ENCODE peak calls at places on chromosomes 12 and 14, in seven cellular contexts. G is psoas muscle; U is body of pancreas; Y is tibial artery; C is sigmoid colon; E is CD4-positive, alpha-beta T cell; I is AG04449. M is an unnamed sample.

GRCh38 chr14:52834440-52834842 is 43.0 kb upstream of the GNPNAT1 start:
- DNase-seq in I (peak), G (no peak), Y (no peak), E (no peak), C (no peak), U (no peak), M (no peak)

GRCh38 chr12:27619308-27619707 is 76.9 kb upstream of the REP15 start:
- DNase-seq in U (no peak), G (no peak), Y (no peak), C (no peak), E (no peak), I (no peak), M (no peak)

GRCh38 chr12:27178723-27179398 is 65.2 kb upstream of the STK38L start:
- DNase-seq in U (no peak), C (no peak), I (no peak), E (no peak), G (no peak), Y (no peak), M (no peak)

GRCh38 chr14:20278414-20278813 is 27.3 kb downstream of the TTC5 start:
- DNase-seq in E (no peak), Y (no peak), I (no peak), U (no peak), G (no peak), C (no peak), M (no peak)

GRCh38 chr12:102765736-102766135 is 151.3 kb downstream of the PAH start:
- DNase-seq in G (no peak), C (no peak), Y (no peak), U (no peak), E (no peak), I (no peak), M (no peak)

GRCh38 chr14:81673930-81674329 is 140.3 kb upstream of the SEL1L start:
- DNase-seq in C (no peak), I (no peak), G (no peak), U (no peak), Y (no peak), E (no peak), M (no peak)

GRCh38 chr12:29191267-29191889 is 42.3 kb downstream of the FAR2 start:
- DNase-seq in Y (no peak), U (no peak), C (no peak), E (no peak), I (no peak), G (no peak), M (no peak)

GRCh38 chr14:29926701-29927595 is 699 bp downstream of the PRKD1 start:
- DNase-seq in G (peak), E (no peak), I (no peak), Y (peak), C (peak), U (peak), M (peak)

GRCh38 chr14:76782885-76783566 is 21.8 kb downstream of the VASH1 start:
- DNase-seq in I (no peak), E (no peak), U (peak), Y (no peak), C (no peak), G (no peak), M (peak)

GRCh38 chr12:753401-754237 is 1.2 kb downstream of the WNK1 start:
- DNase-seq in U (peak), Y (peak), C (peak), I (no peak), E (peak), G (peak), M (peak)

GRCh38 chr14:39267592-39268112 is 33.9 kb downstream of the MIA2 start:
- DNase-seq in U (no peak), I (no peak), E (no peak), G (no peak), Y (no peak), C (no peak), M (no peak)

GRCh38 chr14:80762829-80763228 is 178.7 kb downstream of the CEP128 start:
- DNase-seq in G (no peak), I (no peak), C (no peak), Y (no peak), U (no peak), E (no peak), M (no peak)

GRCh38 chr14:65502676-65503124 is 90.2 kb downstream of the FUT8 start:
- DNase-seq in U (no peak), C (no peak), G (no peak), Y (no peak), E (no peak), I (peak), M (peak)

DNA sequence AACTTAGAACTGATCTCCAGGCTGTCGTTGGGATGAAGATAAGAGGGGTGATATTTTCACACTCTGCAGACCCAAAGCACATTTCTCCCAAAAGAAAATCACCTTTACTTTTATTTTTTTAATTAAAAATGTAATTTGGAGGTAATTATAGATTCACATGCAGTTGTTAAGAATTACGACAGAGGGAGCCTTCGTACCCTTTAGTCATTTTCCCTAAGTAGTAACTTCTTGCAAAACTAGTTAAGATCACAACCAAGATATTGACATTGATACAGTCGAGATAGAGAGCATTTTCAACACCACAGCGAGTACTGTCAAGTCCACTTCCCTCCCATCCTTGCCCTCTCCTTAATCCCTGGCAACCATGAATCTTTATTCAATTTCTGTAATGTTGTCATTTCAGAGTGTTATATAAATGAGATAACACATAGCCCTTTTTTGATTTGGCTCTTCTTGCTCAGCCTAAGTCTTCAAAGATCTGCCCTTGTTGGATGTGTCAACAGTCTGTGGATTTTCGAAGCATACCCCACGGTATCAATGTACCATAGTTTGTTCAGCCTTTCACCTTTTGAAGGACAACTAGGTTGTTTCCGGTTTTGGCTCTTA is 39.6 kb downstream of the DNAH10 start:
- DNase-seq in G (no peak), E (no peak), C (no peak), I (no peak), U (no peak), Y (no peak), M (peak)
- TF ChIP-seq CTCF in G (peak), E (no peak), C (no peak), I (peak), U (no peak), Y (no peak), M (no peak)

DNA sequence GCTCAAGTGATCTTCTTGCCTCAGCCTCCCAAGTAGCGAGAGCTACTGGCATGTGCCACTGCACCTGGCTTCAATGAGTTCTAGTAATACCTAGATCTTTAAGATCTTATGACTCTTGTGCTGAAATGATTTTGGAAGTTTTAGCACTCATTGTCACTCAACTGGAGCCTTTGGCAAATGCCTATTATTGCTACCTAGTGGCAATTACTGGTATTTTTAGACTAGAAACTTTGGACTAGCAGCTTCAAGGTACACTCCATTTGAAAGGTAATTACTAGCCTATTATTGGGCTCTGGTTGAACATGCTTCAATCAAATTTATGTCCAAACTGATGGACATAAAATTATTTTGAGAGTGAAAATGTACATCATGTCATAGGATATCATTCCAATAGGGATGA is 80.7 kb upstream of the MUCL1 start:
- DNase-seq in Y (no peak), E (no peak), C (no peak), I (no peak), U (no peak), G (no peak), M (no peak)
- TF ChIP-seq CTCF in Y (no peak), E (no peak), C (no peak), I (no peak), U (no peak), G (no peak), M (no peak)

GRCh38 chr12:106791531-106791930 is 17.0 kb downstream of the RIC8B start:
- DNase-seq in I (no peak), G (no peak), E (no peak), Y (no peak), U (no peak), C (no peak), M (no peak)

GRCh38 chr12:106794369-106794768 is 19.9 kb downstream of the RIC8B start:
- DNase-seq in G (no peak), Y (no peak), U (no peak), I (no peak), C (no peak), E (no peak), M (no peak)

DNA sequence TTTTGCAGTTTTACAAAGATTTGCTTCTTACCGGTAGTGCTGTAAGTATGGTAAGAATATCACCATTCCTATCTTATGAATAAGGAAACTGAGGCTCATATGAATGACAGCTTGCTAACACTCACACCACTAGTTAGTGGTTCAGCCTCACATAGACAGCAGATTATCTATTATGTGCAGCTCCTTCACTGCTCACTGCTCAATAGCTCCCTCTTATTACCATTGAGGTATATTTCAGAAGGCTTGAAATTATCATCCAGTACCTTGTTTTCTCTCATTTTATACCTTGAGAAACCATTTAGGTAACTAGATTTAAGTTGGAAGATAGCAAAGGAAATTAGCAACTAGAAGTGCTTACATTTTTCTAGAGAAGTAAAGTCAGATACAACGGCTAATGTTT is 15.5 kb downstream of the RIC8B start:
- DNase-seq in E (no peak), I (no peak), Y (no peak), U (no peak), G (no peak), C (no peak), M (no peak)
- TF ChIP-seq CTCF in E (no peak), I (no peak), Y (no peak), U (no peak), G (no peak), C (no peak), M (no peak)

GRCh38 chr12:81257952-81258551 is 180.2 kb downstream of the ACSS3 start:
- DNase-seq in G (no peak), U (no peak), E (no peak), Y (no peak), C (no peak), I (no peak), M (no peak)
- TF ChIP-seq CTCF in G (no peak), U (peak), E (no peak), Y (peak), C (peak), I (peak), M (peak)

GRCh38 chr12:120630139-120630895 is 10.1 kb upstream of the CABP1 start:
- DNase-seq in Y (no peak), G (no peak), I (no peak), C (no peak), U (no peak), E (no peak), M (no peak)

GRCh38 chr12:120628919-120629318 is 11.5 kb upstream of the CABP1 start:
- DNase-seq in Y (no peak), C (no peak), I (no peak), E (no peak), G (no peak), U (no peak), M (no peak)

GRCh38 chr12:120620624-120621023 is 19.8 kb upstream of the CABP1 start:
- DNase-seq in U (no peak), G (no peak), I (no peak), C (no peak), Y (no peak), E (no peak), M (no peak)

GRCh38 chr12:120631097-120631496 is 9.3 kb upstream of the CABP1 start:
- DNase-seq in U (no peak), Y (no peak), I (no peak), C (no peak), E (no peak), G (no peak), M (no peak)

GRCh38 chr12:120625557-120626419 is 14.6 kb upstream of the CABP1 start:
- DNase-seq in C (no peak), G (no peak), E (no peak), I (no peak), U (peak), Y (no peak), M (no peak)
- TF ChIP-seq CTCF in C (no peak), G (no peak), E (no peak), I (no peak), U (no peak), Y (no peak), M (no peak)

GRCh38 chr12:119676573-119676972 is 8.6 kb downstream of the PRKAB1 start:
- DNase-seq in I (no peak), U (no peak), G (no peak), C (no peak), Y (no peak), E (no peak), M (no peak)
- TF ChIP-seq CTCF in I (no peak), U (no peak), G (no peak), C (no peak), Y (no peak), E (no peak), M (no peak)

GRCh38 chr14:106843376-106843775 is 1317.0 kb downstream of the TMEM121 start:
- DNase-seq in E (no peak), Y (no peak), I (no peak), G (no peak), U (no peak), C (no peak), M (no peak)
- TF ChIP-seq CTCF in E (no peak), Y (no peak), I (no peak), G (no peak), U (no peak), C (no peak), M (no peak)

DNA sequence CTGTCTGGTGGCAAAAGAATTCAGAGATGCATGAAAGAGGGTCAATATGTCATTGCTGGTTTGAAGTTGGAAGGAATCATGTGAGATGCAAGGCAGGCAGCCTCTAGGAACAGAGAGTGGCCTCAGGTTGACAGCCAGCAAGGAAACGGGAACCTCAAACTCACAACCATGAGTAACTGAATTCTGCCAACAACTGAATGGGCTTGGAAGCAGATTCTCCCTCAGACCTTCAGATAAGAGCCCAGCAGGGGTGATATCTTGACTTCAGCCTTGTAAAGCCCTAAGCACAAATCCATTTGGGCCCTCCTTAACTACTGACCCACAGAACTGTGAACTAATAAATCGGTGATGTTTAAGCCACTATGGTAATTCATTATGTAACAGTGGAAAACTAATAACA is 35.8 kb downstream of the USP15 start:
- DNase-seq in Y (no peak), U (no peak), E (no peak), C (no peak), G (no peak), I (no peak), M (no peak)
- TF ChIP-seq CTCF in Y (no peak), U (no peak), E (no peak), C (no peak), G (no peak), I (no peak), M (no peak)

GRCh38 chr14:99808515-99808914 is 15.3 kb downstream of the EML1 start:
- DNase-seq in I (no peak), U (no peak), G (no peak), Y (no peak), E (no peak), C (no peak), M (no peak)
- TF ChIP-seq CTCF in I (no peak), U (no peak), G (no peak), Y (no peak), E (no peak), C (no peak), M (no peak)

M was measured in GM13976.